ENCODE peak calls at places on chromosome 5, in six cellular contexts. A is prostate gland, D is H7, O is colonic mucosa, V is BJ, S is tibial artery. B is an unnamed sample. For H3K27me3, the result is how much of the 10 kb centered on the place peaks cover.

GRCh38 chr5:136811086-136811485 is 445.7 kb upstream of the TRPC7 start:
- DNase-seq in A (no peak), D (no peak), O (no peak), V (no peak), S (no peak), B (no peak)

GRCh38 chr5:96079075-96079474 is 117.4 kb upstream of the ELL2 start:
- DNase-seq in A (no peak), D (no peak), O (no peak), V (peak), S (no peak), B (no peak)

GRCh38 chr5:93162201-93162654 is 418.8 kb downstream of the NR2F1-AS1 start:
- DNase-seq in A (no peak), D (no peak), O (no peak), V (no peak), S (no peak), B (no peak)

GRCh38 chr5:34717426-34718327 is 61.5 kb downstream of the RAI14 start:
- DNase-seq in A (no peak), D (peak), O (no peak), V (peak), S (no peak), B (no peak)

GRCh38 chr5:57539281-57539701 is 56.7 kb upstream of the ACTBL2 start:
- DNase-seq in A (no peak), D (no peak), O (no peak), V (peak), S (no peak), B (no peak)

GRCh38 chr5:177362871-177363507 is 5.3 kb downstream of the RGS14 start:
- DNase-seq in A (peak), D (peak), O (peak), V (no peak), S (no peak), B (peak)

GRCh38 chr5:108297042-108297596 is 84.8 kb downstream of the FBXL17 start:
- DNase-seq in A (no peak), D (no peak), O (no peak), V (no peak), S (no peak), B (no peak)

GRCh38 chr5:123001801-123002200 is 34.7 kb downstream of the PPIC start:
- DNase-seq in A (no peak), D (no peak), O (no peak), V (no peak), S (no peak), B (no peak)

GRCh38 chr5:56012281-56012963 is 17.7 kb upstream of the IL6ST start:
- DNase-seq in A (no peak), D (no peak), O (peak), V (peak), S (no peak), B (no peak)

GRCh38 chr5:165914462-165914861 is 2377.0 kb upstream of the WWC1 start:
- DNase-seq in A (no peak), D (no peak), O (no peak), V (no peak), S (no peak), B (no peak)

GRCh38 chr5:139104577-139105271 is 93.4 kb downstream of the SIL1 start:
- DNase-seq in A (peak), D (no peak), O (peak), V (peak), S (peak), B (peak)

GRCh38 chr5:178328826-178329225 is 96.2 kb upstream of the PHYKPL start:
- DNase-seq in A (no peak), D (peak), O (no peak), V (no peak), S (no peak), B (no peak)

GRCh38 chr5:72452515-72453259 is 54.5 kb downstream of the ZNF366 start:
- DNase-seq in A (peak), D (no peak), O (peak), V (peak), S (peak), B (peak)

GRCh38 chr5:138148811-138149210 is 9.6 kb upstream of the NME5 start:
- DNase-seq in A (no peak), D (no peak), O (peak), V (peak), S (no peak), B (no peak)

GRCh38 chr5:78640622-78641021 is 8.0 kb downstream of the LHFPL2 start:
- DNase-seq in A (no peak), D (no peak), O (no peak), V (no peak), S (no peak), B (no peak)

GRCh38 chr5:34957857-34958690 is 28.7 kb downstream of the DNAJC21 start:
- DNase-seq in A (no peak), D (peak), O (peak), V (no peak), S (no peak), B (no peak)

GRCh38 chr5:171596391-171596878 is 177.0 kb downstream of the FGF18 start:
- DNase-seq in A (peak), D (peak), O (no peak), V (peak), S (peak), B (peak)

GRCh38 chr5:113214026-113214425 is 220.8 kb downstream of the TSSK1B start:
- DNase-seq in A (no peak), D (no peak), O (no peak), V (no peak), S (no peak), B (no peak)

GRCh38 chr5:175325681-175326080 is 118.3 kb downstream of the DRD1 start:
- DNase-seq in A (no peak), D (no peak), O (no peak), V (no peak), S (no peak), B (no peak)

GRCh38 chr5:88885043-88885442 is 2.1 kb upstream of the MEF2C start:
- DNase-seq in A (no peak), D (no peak), O (no peak), V (no peak), S (no peak), B (no peak)
- H3K27me3 ChIP-seq in A (under half), D (under half), O (under half), V (under half), S (under half), B (under half)

GRCh38 chr5:1362242-1363015 is 17.5 kb upstream of the CLPTM1L start:
- DNase-seq in A (no peak), D (no peak), O (no peak), V (no peak), S (no peak), B (no peak)

GRCh38 chr5:1363160-1363559 is 18.3 kb upstream of the CLPTM1L start:
- DNase-seq in A (no peak), D (peak), O (no peak), V (no peak), S (no peak), B (no peak)

GRCh38 chr5:1364211-1364610 is 19.3 kb upstream of the CLPTM1L start:
- DNase-seq in A (peak), D (peak), O (no peak), V (no peak), S (no peak), B (no peak)

GRCh38 chr5:1360861-1361260 is 16.0 kb upstream of the CLPTM1L start:
- DNase-seq in A (no peak), D (no peak), O (no peak), V (no peak), S (no peak), B (no peak)

GRCh38 chr5:1363581-1363980 is 18.7 kb upstream of the CLPTM1L start:
- DNase-seq in A (no peak), D (no peak), O (no peak), V (no peak), S (no peak), B (no peak)
- H3K27me3 ChIP-seq in A (under half), D (under half), O (under half), V (under half), S (under half), B (under half)

GRCh38 chr5:1886634-1887399 is 4.1 kb upstream of the IRX4 start:
- DNase-seq in A (no peak), D (peak), O (no peak), V (no peak), S (no peak), B (no peak)
- H3K27me3 ChIP-seq in A (under half), D (half or more), O (half or more), V (under half), S (half or more), B (half or more)

DNA sequence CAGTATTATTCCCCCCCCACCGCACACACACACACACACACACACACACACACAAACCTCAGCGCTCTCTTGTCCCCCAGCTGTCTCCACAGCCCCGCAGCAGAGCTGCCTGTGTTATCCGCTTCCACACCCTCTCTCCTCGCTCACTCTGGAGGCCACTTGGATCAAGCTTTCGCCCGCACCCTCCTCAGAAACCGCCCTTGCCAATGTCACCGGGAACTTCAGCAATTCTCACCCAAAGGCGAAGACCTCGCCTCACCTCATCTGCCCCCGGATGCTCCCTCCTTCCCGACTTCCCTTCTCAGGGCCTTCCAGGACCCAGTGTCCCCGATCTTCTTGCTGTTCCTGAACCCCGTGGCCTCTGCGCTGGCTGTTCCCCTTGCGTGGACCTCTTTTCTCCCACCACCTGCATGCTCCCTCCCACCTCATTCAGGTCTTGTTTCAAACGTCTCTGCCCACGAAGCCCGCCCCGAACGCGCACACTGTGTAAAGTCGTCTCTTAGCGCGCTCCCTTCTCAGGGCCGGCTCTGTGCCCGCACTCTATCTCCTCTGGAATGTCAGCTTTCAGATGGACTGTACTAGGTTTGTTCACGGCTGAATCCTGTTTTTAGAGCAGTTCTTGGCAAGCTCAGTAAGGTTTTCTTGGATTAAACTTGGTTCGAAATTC is 872 bp upstream of the TRIM7 start:
- DNase-seq in A (no peak), D (peak), O (peak), V (no peak), S (no peak), B (no peak)
- H3K27me3 ChIP-seq in A (under half), D (under half), O (under half), V (under half), S (under half), B (under half)

DNA sequence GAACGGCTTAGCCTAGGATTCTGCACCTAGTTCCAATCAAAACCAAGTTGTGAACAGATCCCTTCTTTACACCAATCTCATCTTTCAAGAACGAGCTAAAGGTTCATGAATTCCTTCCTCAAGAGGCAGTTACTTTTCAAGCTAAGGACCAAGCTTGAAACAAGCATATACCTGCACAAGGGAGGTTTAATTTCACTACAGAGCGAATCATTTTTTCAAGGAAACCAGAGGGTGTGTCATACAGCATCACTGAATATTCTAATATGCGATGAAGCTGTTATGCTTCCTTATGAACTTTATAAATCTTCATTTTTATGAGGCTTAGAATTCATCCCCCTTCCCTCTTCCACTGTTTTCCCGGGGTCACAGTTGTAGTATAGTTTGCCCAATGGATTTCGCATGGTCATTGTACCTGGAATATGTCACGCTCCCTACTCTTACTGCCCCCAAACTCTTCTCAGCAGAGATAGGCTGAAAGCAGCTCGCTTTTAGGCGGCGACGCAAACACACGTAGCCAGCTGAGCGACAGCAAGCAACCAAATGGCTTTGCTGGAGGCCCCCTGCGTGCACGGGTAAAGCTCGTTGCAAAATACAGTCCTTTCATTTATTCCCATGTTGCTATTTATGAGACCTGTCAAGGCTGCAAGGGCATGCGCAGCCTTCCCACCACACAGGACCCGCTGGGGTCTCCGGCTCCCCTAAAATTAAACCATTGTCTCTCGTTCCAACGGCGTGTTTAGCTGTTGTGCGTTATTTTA is 832 bp downstream of the LMBRD2 start:
- DNase-seq in A (no peak), D (peak), O (peak), V (no peak), S (no peak), B (no peak)
- H3K27me3 ChIP-seq in A (under half), D (under half), O (under half), V (under half), S (under half), B (under half)